ENCODE peak calls at places on chromosomes 13 and 19, in five cellular contexts. A is H1, X is chondrocyte, C is left ventricle myocardium inferior, F is lower leg skin. U is an unnamed sample.

GRCh38 chr19:16470541-16470910 is 1.2 kb downstream of the EPS15L1 start:
- DNase-seq in A (no peak), X (no peak), C (no peak), F (no peak), U (no peak)

GRCh38 chr13:67771106-67771505 is 541.0 kb upstream of the PCDH9 start:
- DNase-seq in A (no peak), X (no peak), C (no peak), F (no peak), U (no peak)

GRCh38 chr13:110560606-110561334 is 752 bp downstream of the RAB20 start:
- DNase-seq in A (no peak), X (no peak), C (peak; percentile 29), F (no peak), U (no peak)

GRCh38 chr19:14116918-14117578 is 514 bp downstream of the PRKACA start:
- DNase-seq in A (no peak), X (peak; percentile 89), C (peak; percentile 42), F (peak; percentile 88), U (no peak)

GRCh38 chr19:40717880-40718773 is 1.2 kb downstream of the ITPKC start:
- DNase-seq in A (no peak), X (no peak), C (no peak), F (peak; percentile 90), U (no peak)

GRCh38 chr13:101298517-101298916 is 117.8 kb downstream of the NALCN start:
- DNase-seq in A (no peak), X (no peak), C (no peak), F (no peak), U (no peak)

GRCh38 chr13:111241006-111241755 is 79.3 kb upstream of the TEX29 start:
- DNase-seq in A (peak; percentile 45), X (no peak), C (no peak), F (no peak), U (no peak)

GRCh38 chr13:91220872-91221271 is 126.6 kb upstream of the MIR17HG start:
- DNase-seq in A (no peak), X (no peak), C (no peak), F (no peak), U (no peak)

GRCh38 chr19:52689804-52690394 is 44.9 kb downstream of the ZNF611 start:
- DNase-seq in A (peak; percentile 70), X (peak; percentile 94), C (peak; percentile 33), F (peak; percentile 91), U (peak; percentile 85)

GRCh38 chr19:57099199-57099661 is 20.6 kb upstream of the USP29 start:
- DNase-seq in A (peak; percentile 94), X (no peak), C (peak; percentile 72), F (peak; percentile 85), U (no peak)

GRCh38 chr19:13069415-13070369 is 33.0 kb downstream of the LYL1 start:
- DNase-seq in A (no peak), X (no peak), C (no peak), F (no peak), U (no peak)

GRCh38 chr13:110068176-110068473 is 238.8 kb downstream of the COL4A1 start:
- DNase-seq in A (no peak), X (no peak), C (no peak), F (no peak), U (no peak)

GRCh38 chr13:98447881-98448641 is 128.8 kb downstream of the STK24 start:
- DNase-seq in A (peak; percentile 85), X (no peak), C (peak; percentile 58), F (no peak), U (no peak)

GRCh38 chr19:2488942-2489731 is 13.2 kb downstream of the GADD45B start:
- DNase-seq in A (peak; percentile 74), X (peak; percentile 87), C (peak; percentile 62), F (no peak), U (no peak)

GRCh38 chr13:98536729-98537128 is 40.2 kb downstream of the STK24 start:
- DNase-seq in A (no peak), X (no peak), C (no peak), F (no peak), U (no peak)

GRCh38 chr19:16326401-16327130 is 1.9 kb downstream of the KLF2 start:
- DNase-seq in A (peak; percentile 81), X (no peak), C (no peak), F (peak; percentile 88), U (no peak)

GRCh38 chr13:32969516-32969941 is 46.7 kb upstream of the KL start:
- DNase-seq in A (no peak), X (no peak), C (no peak), F (no peak), U (no peak)

GRCh38 chr19:11361037-11361770 is 6.0 kb downstream of the PLPPR2 start:
- DNase-seq in A (peak; percentile 100), X (no peak), C (no peak), F (no peak), U (no peak)

GRCh38 chr13:87975035-87975434 is 303.9 kb downstream of the SLITRK5 start:
- DNase-seq in A (no peak), X (no peak), C (no peak), F (no peak), U (no peak)

GRCh38 chr13:50677687-50678463 is 165.6 kb downstream of the DLEU7 start:
- DNase-seq in A (no peak), X (no peak), C (no peak), F (no peak), U (no peak)

GRCh38 chr13:22014469-22014868 is 343.6 kb downstream of the FGF9 start:
- DNase-seq in A (no peak), X (no peak), C (no peak), F (no peak), U (no peak)

GRCh38 chr13:41224113-41225110 is 30.0 kb upstream of the KBTBD7 start:
- DNase-seq in A (no peak), X (no peak), C (no peak), F (no peak), U (no peak)

DNA sequence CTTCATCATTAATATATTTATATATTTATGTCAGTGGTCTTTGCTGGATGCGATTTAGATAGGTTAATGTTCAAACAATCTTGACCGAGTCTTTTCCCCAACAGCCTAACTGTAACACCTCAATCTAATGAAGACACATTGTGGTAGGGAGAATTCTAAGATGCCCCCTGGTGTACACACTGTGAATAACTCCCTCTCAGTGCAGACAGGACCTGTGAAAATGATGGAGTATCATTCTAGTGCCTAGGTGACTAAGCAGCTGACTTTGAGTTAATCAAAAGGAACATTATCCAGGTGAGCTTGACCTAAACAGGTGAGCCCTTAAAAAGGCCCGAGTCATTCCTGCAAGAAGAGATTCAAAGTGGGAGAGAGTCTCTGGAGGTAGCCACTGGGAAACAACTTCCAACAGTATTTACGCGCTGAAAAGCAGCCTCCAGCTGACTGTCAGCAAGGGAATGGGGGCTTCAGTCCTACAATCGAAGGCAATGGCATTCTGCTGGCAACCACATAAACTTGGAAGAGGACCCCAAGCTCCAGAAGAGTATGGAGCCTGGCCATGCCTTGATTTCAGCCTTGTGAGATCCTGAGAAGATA is 28.0 kb upstream of the KBTBD7 start:
- DNase-seq in A (peak; percentile 62), X (no peak), C (no peak), F (no peak), U (no peak)
- TF ChIP-seq CTCF in A (no peak), X (peak; percentile 83), C (peak; percentile 87), F (peak; percentile 38), U (peak; percentile 76)

GRCh38 chr19:35327642-35328041 is 1.3 kb upstream of the CD22 start:
- DNase-seq in A (no peak), X (no peak), C (no peak), F (no peak), U (no peak)
- TF ChIP-seq CTCF in A (peak; percentile 71), X (peak; percentile 23), C (no peak), F (no peak), U (peak; percentile 21)

DNA sequence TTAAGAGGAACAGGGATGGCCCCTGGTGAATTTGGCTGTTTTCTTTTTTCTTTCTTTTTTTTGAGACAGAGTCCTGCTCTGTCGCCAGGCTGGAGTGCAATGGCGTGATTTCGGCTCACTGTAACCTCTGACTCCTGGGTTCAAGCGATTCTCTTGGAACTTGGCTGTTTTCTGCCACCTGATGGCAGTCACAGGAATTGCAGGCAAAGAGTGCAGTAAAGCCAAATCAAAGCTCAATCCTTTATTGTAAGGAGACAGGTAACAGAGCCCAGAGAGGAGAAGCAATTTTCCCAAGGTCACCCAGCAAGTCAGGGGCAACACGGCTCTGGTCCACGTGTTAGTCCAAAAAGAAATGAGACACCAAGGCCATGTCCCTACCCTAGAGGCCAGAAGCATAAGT is 6.2 kb downstream of the TINCR start:
- DNase-seq in A (no peak), X (no peak), C (no peak), F (no peak), U (no peak)
- TF ChIP-seq CTCF in A (peak; percentile 16), X (peak; percentile 77), C (no peak), F (no peak), U (peak; percentile 60)

GRCh38 chr19:750640-751423 is at the start of gene MISP:
- DNase-seq in A (no peak), X (no peak), C (no peak), F (no peak), U (no peak)

GRCh38 chr19:754530-754929 is 3.6 kb downstream of the MISP start:
- DNase-seq in A (no peak), X (no peak), C (no peak), F (no peak), U (no peak)

GRCh38 chr19:749811-750210 is 1.1 kb upstream of the MISP start:
- DNase-seq in A (no peak), X (no peak), C (no peak), F (no peak), U (no peak)

GRCh38 chr19:752652-753517 is 2.0 kb downstream of the MISP start:
- DNase-seq in A (no peak), X (no peak), C (no peak), F (no peak), U (peak; percentile 96)

GRCh38 chr19:751501-752341 is 809 bp downstream of the MISP start:
- DNase-seq in A (no peak), X (no peak), C (no peak), F (no peak), U (no peak)
- TF ChIP-seq CTCF in A (no peak), X (no peak), C (no peak), F (no peak), U (no peak)

GRCh38 chr13:84653915-84654534 is 771.8 kb upstream of the SLITRK1 start:
- DNase-seq in A (no peak), X (no peak), C (peak; percentile 66), F (no peak), U (no peak)

GRCh38 chr13:84649853-84650252 is 767.6 kb upstream of the SLITRK1 start:
- DNase-seq in A (no peak), X (no peak), C (no peak), F (no peak), U (no peak)

GRCh38 chr13:84645196-84646071 is 763.2 kb upstream of the SLITRK1 start:
- DNase-seq in A (no peak), X (no peak), C (no peak), F (no peak), U (no peak)

GRCh38 chr13:84651288-84651687 is 769.0 kb upstream of the SLITRK1 start:
- DNase-seq in A (no peak), X (no peak), C (no peak), F (no peak), U (no peak)

GRCh38 chr13:84648069-84648640 is 765.9 kb upstream of the SLITRK1 start:
- DNase-seq in A (no peak), X (no peak), C (no peak), F (no peak), U (no peak)
- TF ChIP-seq CTCF in A (no peak), X (peak; percentile 85), C (peak; percentile 25), F (no peak), U (peak; percentile 56)

U was measured in osteocyte.